ENCODE peak calls at places on chromosomes 4 and X, in four cellular contexts. B is pancreas, Z is breast epithelium, A is DMS53. S is an unnamed sample.

GRCh38 chr4:129429566-129430339 is 333.8 kb downstream of the C4orf33 start:
- DNase-seq in B (no peak), A (no peak), Z (no peak), S (no peak)

GRCh38 chrX:17242470-17242869 is 132.5 kb upstream of the NHS start:
- DNase-seq in B (peak), A (peak), Z (peak), S (peak)

GRCh38 chr4:16745009-16745408 is 153.4 kb downstream of the LDB2 start:
- DNase-seq in Z (no peak), A (no peak), B (no peak), S (no peak)

GRCh38 chrX:69153060-69153730 is 12.1 kb downstream of the PJA1 start:
- DNase-seq in Z (no peak), A (no peak), B (no peak), S (no peak)

GRCh38 chr4:185036842-185037241 is 18.6 kb downstream of the HELT start:
- DNase-seq in Z (no peak), A (no peak), B (no peak), S (no peak)

GRCh38 chrX:13254076-13254785 is 65.6 kb downstream of the ATXN3L start:
- DNase-seq in Z (no peak), A (peak), B (peak), S (no peak)

GRCh38 chr4:15855804-15856475 is 77.8 kb downstream of the CD38 start:
- DNase-seq in A (peak), B (no peak), Z (no peak), S (no peak)

GRCh38 chrX:119655125-119655524 is 37.8 kb downstream of the SEPTIN6 start:
- DNase-seq in Z (no peak), A (peak), B (no peak), S (no peak)

GRCh38 chr4:8025668-8026067 is 86.0 kb upstream of the AFAP1 start:
- DNase-seq in A (no peak), B (no peak), Z (no peak), S (no peak)